ENCODE peak calls at places on chromosomes 4 and X, in four cellular contexts. T is Panc1, W is K562, D is upper lobe of left lung. O is an unnamed sample.

GRCh38 chr4:27278615-27279014 is 418.0 kb downstream of the STIM2 start:
- ATAC-seq in T (no peak), W (no peak), D (no peak), O (no peak)

GRCh38 chrX:136227948-136228584 is 23.1 kb downstream of the MAP7D3 start:
- ATAC-seq in T (no peak), W (no peak), D (no peak), O (no peak)

GRCh38 chr4:158722291-158722916 is 792 bp downstream of the PPID start:
- ATAC-seq in T (peak; percentile 46), W (peak; percentile 57), D (peak; percentile 53), O (peak; percentile 29)

GRCh38 chr4:165834116-165834515 is 38.9 kb upstream of the TLL1 start:
- ATAC-seq in T (no peak), W (no peak), D (no peak), O (no peak)

GRCh38 chrX:24479924-24480722 is 15.0 kb downstream of the PDK3 start:
- ATAC-seq in T (no peak), W (no peak), D (peak; percentile 86), O (no peak)

GRCh38 chr4:86976801-86977485 is 42.1 kb downstream of the AFF1 start:
- ATAC-seq in T (no peak), W (no peak), D (no peak), O (no peak)

GRCh38 chrX:31420711-31421151 is 348.9 kb upstream of the FTHL17 start:
- ATAC-seq in T (no peak), W (no peak), D (no peak), O (no peak)

GRCh38 chrX:8755116-8755515 is 23.2 kb upstream of the ANOS1 start:
- ATAC-seq in T (no peak), W (no peak), D (no peak), O (no peak)

GRCh38 chr4:172225457-172225856 is 412.3 kb downstream of the GALNTL6 start:
- ATAC-seq in T (no peak), W (no peak), D (no peak), O (no peak)

GRCh38 chr4:159027535-159027934 is 75.3 kb upstream of the RAPGEF2 start:
- ATAC-seq in T (no peak), W (no peak), D (no peak), O (no peak)

GRCh38 chr4:114040319-114041116 is 61.1 kb upstream of the ARSJ start:
- ATAC-seq in T (no peak), W (no peak), D (no peak), O (no peak)

GRCh38 chr4:94578195-94578594 is 126.5 kb downstream of the PDLIM5 start:
- ATAC-seq in T (no peak), W (no peak), D (no peak), O (no peak)

GRCh38 chr4:2799971-2800690 is 7.2 kb downstream of the SH3BP2 start:
- ATAC-seq in T (peak; percentile 28), W (no peak), D (peak; percentile 9), O (no peak)

DNA sequence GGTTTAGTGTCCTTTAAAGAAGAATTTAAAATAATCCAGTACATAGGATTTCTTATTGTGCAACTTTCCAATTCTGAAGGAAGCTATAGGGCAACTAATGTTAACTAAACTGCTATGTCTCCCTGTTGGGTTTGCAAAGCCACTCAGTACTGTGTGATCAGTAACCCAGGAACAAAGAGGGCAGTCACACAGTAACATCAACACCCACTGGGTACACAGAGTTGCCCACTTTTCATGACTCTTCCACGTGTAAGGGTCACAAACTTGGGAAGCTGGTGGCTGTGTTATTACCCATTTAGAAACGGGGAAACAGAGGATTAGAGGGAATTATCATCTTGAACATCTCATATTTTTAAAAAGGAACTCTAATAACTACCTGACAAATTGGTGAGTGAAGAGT is 555.0 kb upstream of the DIPK2B start:
- ATAC-seq in T (peak; percentile 46), W (no peak), D (no peak), O (no peak)
- TF ChIP-seq POLR2AphosphoS5 in T (peak; percentile 25), W (no peak), D (no peak), O (no peak)

GRCh38 chr4:139030614-139031235 is 15.1 kb downstream of the NOCT start:
- ATAC-seq in T (peak; percentile 51), W (peak; percentile 84), D (peak; percentile 87), O (peak; percentile 67)
- TF ChIP-seq POLR2AphosphoS5 in T (no peak), W (no peak), D (no peak), O (no peak)

GRCh38 chr4:82697561-82697960 is 101.0 kb downstream of the SCD5 start:
- ATAC-seq in T (no peak), W (no peak), D (no peak), O (no peak)
- TF ChIP-seq POLR2AphosphoS5 in T (no peak), W (no peak), D (no peak), O (no peak)

GRCh38 chrX:110038900-110039299 is 36.0 kb downstream of the TMEM164 start:
- ATAC-seq in T (no peak), W (no peak), D (no peak), O (no peak)

GRCh38 chrX:110036162-110037033 is 33.5 kb downstream of the TMEM164 start:
- ATAC-seq in T (no peak), W (peak; percentile 42), D (no peak), O (no peak)

GRCh38 chrX:110034036-110034435 is 31.1 kb downstream of the TMEM164 start:
- ATAC-seq in T (no peak), W (no peak), D (no peak), O (no peak)

GRCh38 chrX:110032534-110033161 is 29.7 kb downstream of the TMEM164 start:
- ATAC-seq in T (no peak), W (no peak), D (no peak), O (no peak)

DNA sequence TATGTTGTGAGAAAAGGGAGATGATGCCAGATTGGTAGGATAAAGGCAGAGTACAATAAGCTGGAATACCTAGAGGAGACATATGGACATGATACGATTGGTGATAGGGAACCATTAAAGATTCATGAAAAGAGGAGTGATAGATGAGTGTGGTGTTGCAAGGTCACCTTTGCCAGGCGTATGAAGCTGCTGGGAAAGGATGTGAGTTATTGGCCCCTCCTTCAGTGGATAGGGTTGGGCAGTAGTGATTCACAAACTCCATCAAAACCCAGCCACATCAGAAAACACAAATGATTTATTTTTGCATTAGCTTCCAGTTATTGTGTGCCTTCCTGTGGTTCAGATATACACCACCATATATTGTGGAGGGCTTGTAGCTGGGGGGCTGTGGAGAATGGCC is 34.3 kb downstream of the TMEM164 start:
- ATAC-seq in T (no peak), W (no peak), D (no peak), O (no peak)
- TF ChIP-seq POLR2AphosphoS5 in T (no peak), W (no peak), D (no peak), O (no peak)

DNA sequence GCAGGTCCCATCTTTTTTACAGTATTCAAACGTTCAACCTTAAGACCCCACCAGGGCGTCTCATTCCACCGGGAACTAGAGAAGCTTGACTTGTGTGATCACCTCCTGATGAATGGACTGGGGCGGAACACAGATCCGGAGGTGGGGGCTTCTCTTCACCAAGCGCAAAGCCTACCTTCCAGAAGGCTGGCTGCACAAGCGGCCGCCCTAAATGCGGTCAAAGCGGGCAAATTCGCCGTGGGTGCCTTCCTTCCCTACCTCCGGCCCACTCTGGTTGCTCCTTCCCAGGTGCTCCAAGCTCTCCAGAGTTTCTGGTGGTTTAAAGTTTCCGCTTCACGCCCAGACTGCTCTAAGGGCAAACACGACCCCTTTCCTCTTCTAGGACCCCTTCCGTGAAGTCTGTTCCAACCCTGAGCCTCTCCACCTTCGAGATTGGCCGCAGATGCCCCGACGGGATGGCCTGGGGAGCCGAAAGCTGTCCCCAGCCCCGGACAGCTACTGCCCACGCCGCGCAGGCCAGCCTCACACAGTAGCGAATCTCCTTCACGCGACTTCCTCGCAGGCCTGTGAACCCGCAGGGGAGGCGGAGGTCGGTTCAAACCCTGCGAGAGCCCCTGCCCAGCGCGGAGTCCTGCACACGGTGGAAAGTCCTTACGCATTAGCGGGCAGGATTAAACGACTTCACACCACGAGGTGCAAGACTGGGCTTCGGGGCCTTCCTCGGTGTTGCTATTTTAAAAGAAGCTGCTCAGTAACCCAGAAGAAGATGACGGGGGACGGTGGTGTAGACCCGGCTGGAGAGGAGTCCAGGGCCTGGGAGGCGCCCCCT is 1.6 kb upstream of the WWC2 start:
- ATAC-seq in T (no peak), W (no peak), D (peak; percentile 20), O (no peak)
- TF ChIP-seq POLR2AphosphoS5 in T (no peak), W (no peak), D (no peak), O (no peak)